ENCODE peak calls at places on chromosomes 12 and 14, in seven cellular contexts. One of them, this sample, is unnamed.

GRCh38 chr14:100239840-100240724 is 1.1 kb downstream of the YY1 start:
- DNase-seq in stimulated activated CD4-positive, alpha-beta T cell treated with anti-CD3 and anti-CD28 coated beads, Interleukin-4, amount 100 ng/mL, for 4 hours: peak; percentile 85
- DNase-seq in ascending aorta: peak; percentile 65
- DNase-seq in activated CD4-positive, alpha-beta T cell treated with anti-CD3 and anti-CD28 coated beads, Interleukin-2, amount 50 U/mL, for 24 hours: peak; percentile 70
- DNase-seq in activated T-cell treated with anti-CD3 and anti-CD28 coated beads, Interleukin-2, amount 50 U/mL, for 1 hour: peak; percentile 91
- DNase-seq in ELF-1: peak; percentile 81
- DNase-seq in NCI-H2171: peak; percentile 88
- DNase-seq in this sample: peak; percentile 88

GRCh38 chr14:95875831-95876768 is 532 bp upstream of the TUNAR start:
- DNase-seq in activated CD4-positive, alpha-beta T cell treated with anti-CD3 and anti-CD28 coated beads, Interleukin-2, amount 50 U/mL, for 24 hours: no peak
- DNase-seq in activated T-cell treated with anti-CD3 and anti-CD28 coated beads, Interleukin-2, amount 50 U/mL, for 1 hour: no peak
- DNase-seq in stimulated activated CD4-positive, alpha-beta T cell treated with anti-CD3 and anti-CD28 coated beads, Interleukin-4, amount 100 ng/mL, for 4 hours: no peak
- DNase-seq in NCI-H2171: peak; percentile 50
- DNase-seq in ascending aorta: no peak
- DNase-seq in ELF-1: peak; percentile 45
- DNase-seq in this sample: no peak

GRCh38 chr12:66541446-66541845 is 137.4 kb downstream of the GRIP1 start:
- DNase-seq in NCI-H2171: no peak
- DNase-seq in stimulated activated CD4-positive, alpha-beta T cell treated with anti-CD3 and anti-CD28 coated beads, Interleukin-4, amount 100 ng/mL, for 4 hours: no peak
- DNase-seq in activated CD4-positive, alpha-beta T cell treated with anti-CD3 and anti-CD28 coated beads, Interleukin-2, amount 50 U/mL, for 24 hours: no peak
- DNase-seq in ELF-1: no peak
- DNase-seq in activated T-cell treated with anti-CD3 and anti-CD28 coated beads, Interleukin-2, amount 50 U/mL, for 1 hour: no peak
- DNase-seq in ascending aorta: no peak
- DNase-seq in this sample: no peak

GRCh38 chr12:98814254-98814653 is 169.2 kb downstream of the APAF1 start:
- DNase-seq in ELF-1: no peak
- DNase-seq in activated T-cell treated with anti-CD3 and anti-CD28 coated beads, Interleukin-2, amount 50 U/mL, for 1 hour: no peak
- DNase-seq in stimulated activated CD4-positive, alpha-beta T cell treated with anti-CD3 and anti-CD28 coated beads, Interleukin-4, amount 100 ng/mL, for 4 hours: no peak
- DNase-seq in ascending aorta: no peak
- DNase-seq in activated CD4-positive, alpha-beta T cell treated with anti-CD3 and anti-CD28 coated beads, Interleukin-2, amount 50 U/mL, for 24 hours: no peak
- DNase-seq in NCI-H2171: no peak
- DNase-seq in this sample: no peak

GRCh38 chr12:96658075-96658474 is 168.7 kb downstream of the CFAP54 start:
- DNase-seq in NCI-H2171: no peak
- DNase-seq in ELF-1: no peak
- DNase-seq in ascending aorta: no peak
- DNase-seq in activated T-cell treated with anti-CD3 and anti-CD28 coated beads, Interleukin-2, amount 50 U/mL, for 1 hour: no peak
- DNase-seq in activated CD4-positive, alpha-beta T cell treated with anti-CD3 and anti-CD28 coated beads, Interleukin-2, amount 50 U/mL, for 24 hours: no peak
- DNase-seq in stimulated activated CD4-positive, alpha-beta T cell treated with anti-CD3 and anti-CD28 coated beads, Interleukin-4, amount 100 ng/mL, for 4 hours: no peak
- DNase-seq in this sample: no peak

GRCh38 chr12:123660328-123660727 is 10.6 kb upstream of the TCTN2 start:
- DNase-seq in stimulated activated CD4-positive, alpha-beta T cell treated with anti-CD3 and anti-CD28 coated beads, Interleukin-4, amount 100 ng/mL, for 4 hours: no peak
- DNase-seq in NCI-H2171: no peak
- DNase-seq in ascending aorta: no peak
- DNase-seq in ELF-1: no peak
- DNase-seq in activated CD4-positive, alpha-beta T cell treated with anti-CD3 and anti-CD28 coated beads, Interleukin-2, amount 50 U/mL, for 24 hours: no peak
- DNase-seq in activated T-cell treated with anti-CD3 and anti-CD28 coated beads, Interleukin-2, amount 50 U/mL, for 1 hour: no peak
- DNase-seq in this sample: no peak

GRCh38 chr14:100187247-100187833 is 27.9 kb upstream of the DEGS2 start:
- DNase-seq in ELF-1: no peak
- DNase-seq in activated CD4-positive, alpha-beta T cell treated with anti-CD3 and anti-CD28 coated beads, Interleukin-2, amount 50 U/mL, for 24 hours: no peak
- DNase-seq in NCI-H2171: peak; percentile 84
- DNase-seq in activated T-cell treated with anti-CD3 and anti-CD28 coated beads, Interleukin-2, amount 50 U/mL, for 1 hour: no peak
- DNase-seq in ascending aorta: no peak
- DNase-seq in stimulated activated CD4-positive, alpha-beta T cell treated with anti-CD3 and anti-CD28 coated beads, Interleukin-4, amount 100 ng/mL, for 4 hours: no peak
- DNase-seq in this sample: no peak

GRCh38 chr12:71846322-71846940 is 6.9 kb downstream of the TBC1D15 start:
- DNase-seq in NCI-H2171: no peak
- DNase-seq in activated CD4-positive, alpha-beta T cell treated with anti-CD3 and anti-CD28 coated beads, Interleukin-2, amount 50 U/mL, for 24 hours: no peak
- DNase-seq in activated T-cell treated with anti-CD3 and anti-CD28 coated beads, Interleukin-2, amount 50 U/mL, for 1 hour: no peak
- DNase-seq in ELF-1: no peak
- DNase-seq in ascending aorta: no peak
- DNase-seq in stimulated activated CD4-positive, alpha-beta T cell treated with anti-CD3 and anti-CD28 coated beads, Interleukin-4, amount 100 ng/mL, for 4 hours: no peak
- DNase-seq in this sample: no peak

GRCh38 chr12:129570796-129571400 is 332.9 kb downstream of the TMEM132D start:
- DNase-seq in NCI-H2171: no peak
- DNase-seq in activated T-cell treated with anti-CD3 and anti-CD28 coated beads, Interleukin-2, amount 50 U/mL, for 1 hour: no peak
- DNase-seq in activated CD4-positive, alpha-beta T cell treated with anti-CD3 and anti-CD28 coated beads, Interleukin-2, amount 50 U/mL, for 24 hours: no peak
- DNase-seq in ELF-1: no peak
- DNase-seq in stimulated activated CD4-positive, alpha-beta T cell treated with anti-CD3 and anti-CD28 coated beads, Interleukin-4, amount 100 ng/mL, for 4 hours: no peak
- DNase-seq in ascending aorta: no peak
- DNase-seq in this sample: no peak

GRCh38 chr12:1611775-1612174 is 17.3 kb upstream of the WNT5B start:
- DNase-seq in activated T-cell treated with anti-CD3 and anti-CD28 coated beads, Interleukin-2, amount 50 U/mL, for 1 hour: no peak
- DNase-seq in ascending aorta: no peak
- DNase-seq in activated CD4-positive, alpha-beta T cell treated with anti-CD3 and anti-CD28 coated beads, Interleukin-2, amount 50 U/mL, for 24 hours: no peak
- DNase-seq in stimulated activated CD4-positive, alpha-beta T cell treated with anti-CD3 and anti-CD28 coated beads, Interleukin-4, amount 100 ng/mL, for 4 hours: no peak
- DNase-seq in ELF-1: no peak
- DNase-seq in NCI-H2171: peak; percentile 36
- DNase-seq in this sample: no peak

GRCh38 chr12:67366530-67367196 is 97.5 kb downstream of the CAND1 start:
- DNase-seq in activated CD4-positive, alpha-beta T cell treated with anti-CD3 and anti-CD28 coated beads, Interleukin-2, amount 50 U/mL, for 24 hours: no peak
- DNase-seq in ascending aorta: no peak
- DNase-seq in ELF-1: no peak
- DNase-seq in NCI-H2171: no peak
- DNase-seq in activated T-cell treated with anti-CD3 and anti-CD28 coated beads, Interleukin-2, amount 50 U/mL, for 1 hour: no peak
- DNase-seq in stimulated activated CD4-positive, alpha-beta T cell treated with anti-CD3 and anti-CD28 coated beads, Interleukin-4, amount 100 ng/mL, for 4 hours: no peak
- DNase-seq in this sample: no peak

GRCh38 chr12:47088021-47088944 is 8.5 kb upstream of the AMIGO2 start:
- DNase-seq in NCI-H2171: no peak
- DNase-seq in activated T-cell treated with anti-CD3 and anti-CD28 coated beads, Interleukin-2, amount 50 U/mL, for 1 hour: no peak
- DNase-seq in ascending aorta: no peak
- DNase-seq in stimulated activated CD4-positive, alpha-beta T cell treated with anti-CD3 and anti-CD28 coated beads, Interleukin-4, amount 100 ng/mL, for 4 hours: no peak
- DNase-seq in ELF-1: no peak
- DNase-seq in activated CD4-positive, alpha-beta T cell treated with anti-CD3 and anti-CD28 coated beads, Interleukin-2, amount 50 U/mL, for 24 hours: no peak
- DNase-seq in this sample: no peak

GRCh38 chr12:39464976-39465375 is 22.1 kb upstream of the KIF21A start:
- DNase-seq in activated CD4-positive, alpha-beta T cell treated with anti-CD3 and anti-CD28 coated beads, Interleukin-2, amount 50 U/mL, for 24 hours: no peak
- DNase-seq in stimulated activated CD4-positive, alpha-beta T cell treated with anti-CD3 and anti-CD28 coated beads, Interleukin-4, amount 100 ng/mL, for 4 hours: no peak
- DNase-seq in activated T-cell treated with anti-CD3 and anti-CD28 coated beads, Interleukin-2, amount 50 U/mL, for 1 hour: no peak
- DNase-seq in ascending aorta: no peak
- DNase-seq in NCI-H2171: no peak
- DNase-seq in ELF-1: no peak
- DNase-seq in this sample: no peak

GRCh38 chr12:56657416-56658379 is 11.9 kb upstream of the ATP5F1B start:
- DNase-seq in activated T-cell treated with anti-CD3 and anti-CD28 coated beads, Interleukin-2, amount 50 U/mL, for 1 hour: no peak
- DNase-seq in stimulated activated CD4-positive, alpha-beta T cell treated with anti-CD3 and anti-CD28 coated beads, Interleukin-4, amount 100 ng/mL, for 4 hours: no peak
- DNase-seq in activated CD4-positive, alpha-beta T cell treated with anti-CD3 and anti-CD28 coated beads, Interleukin-2, amount 50 U/mL, for 24 hours: no peak
- DNase-seq in ascending aorta: no peak
- DNase-seq in NCI-H2171: no peak
- DNase-seq in ELF-1: no peak
- DNase-seq in this sample: no peak

GRCh38 chr14:96723946-96724345 is 73.2 kb upstream of the VRK1 start:
- DNase-seq in NCI-H2171: no peak
- DNase-seq in activated CD4-positive, alpha-beta T cell treated with anti-CD3 and anti-CD28 coated beads, Interleukin-2, amount 50 U/mL, for 24 hours: no peak
- DNase-seq in ascending aorta: no peak
- DNase-seq in ELF-1: no peak
- DNase-seq in activated T-cell treated with anti-CD3 and anti-CD28 coated beads, Interleukin-2, amount 50 U/mL, for 1 hour: no peak
- DNase-seq in stimulated activated CD4-positive, alpha-beta T cell treated with anti-CD3 and anti-CD28 coated beads, Interleukin-4, amount 100 ng/mL, for 4 hours: no peak
- DNase-seq in this sample: no peak

GRCh38 chr14:53306267-53306721 is 153.2 kb upstream of the DDHD1 start:
- DNase-seq in ascending aorta: no peak
- DNase-seq in activated T-cell treated with anti-CD3 and anti-CD28 coated beads, Interleukin-2, amount 50 U/mL, for 1 hour: peak; percentile 29
- DNase-seq in stimulated activated CD4-positive, alpha-beta T cell treated with anti-CD3 and anti-CD28 coated beads, Interleukin-4, amount 100 ng/mL, for 4 hours: peak; percentile 41
- DNase-seq in activated CD4-positive, alpha-beta T cell treated with anti-CD3 and anti-CD28 coated beads, Interleukin-2, amount 50 U/mL, for 24 hours: no peak
- DNase-seq in ELF-1: peak; percentile 32
- DNase-seq in NCI-H2171: peak; percentile 12
- DNase-seq in this sample: peak; percentile 30

GRCh38 chr14:32134448-32135070 is 57.5 kb downstream of the ARHGAP5 start:
- DNase-seq in activated T-cell treated with anti-CD3 and anti-CD28 coated beads, Interleukin-2, amount 50 U/mL, for 1 hour: no peak
- DNase-seq in ELF-1: no peak
- DNase-seq in activated CD4-positive, alpha-beta T cell treated with anti-CD3 and anti-CD28 coated beads, Interleukin-2, amount 50 U/mL, for 24 hours: no peak
- DNase-seq in ascending aorta: no peak
- DNase-seq in stimulated activated CD4-positive, alpha-beta T cell treated with anti-CD3 and anti-CD28 coated beads, Interleukin-4, amount 100 ng/mL, for 4 hours: no peak
- DNase-seq in NCI-H2171: no peak
- DNase-seq in this sample: no peak

GRCh38 chr12:67811437-67812361 is 163.2 kb downstream of the DYRK2 start:
- DNase-seq in stimulated activated CD4-positive, alpha-beta T cell treated with anti-CD3 and anti-CD28 coated beads, Interleukin-4, amount 100 ng/mL, for 4 hours: no peak
- DNase-seq in activated CD4-positive, alpha-beta T cell treated with anti-CD3 and anti-CD28 coated beads, Interleukin-2, amount 50 U/mL, for 24 hours: no peak
- DNase-seq in ascending aorta: no peak
- DNase-seq in ELF-1: no peak
- DNase-seq in activated T-cell treated with anti-CD3 and anti-CD28 coated beads, Interleukin-2, amount 50 U/mL, for 1 hour: no peak
- DNase-seq in NCI-H2171: no peak
- DNase-seq in this sample: no peak

GRCh38 chr12:22234561-22234960 is 99.9 kb downstream of the ST8SIA1 start:
- DNase-seq in NCI-H2171: no peak
- DNase-seq in activated T-cell treated with anti-CD3 and anti-CD28 coated beads, Interleukin-2, amount 50 U/mL, for 1 hour: no peak
- DNase-seq in activated CD4-positive, alpha-beta T cell treated with anti-CD3 and anti-CD28 coated beads, Interleukin-2, amount 50 U/mL, for 24 hours: no peak
- DNase-seq in ELF-1: no peak
- DNase-seq in ascending aorta: no peak
- DNase-seq in stimulated activated CD4-positive, alpha-beta T cell treated with anti-CD3 and anti-CD28 coated beads, Interleukin-4, amount 100 ng/mL, for 4 hours: no peak
- DNase-seq in this sample: no peak

GRCh38 chr14:86505808-86506207 is 975.9 kb downstream of the FLRT2 start:
- DNase-seq in activated T-cell treated with anti-CD3 and anti-CD28 coated beads, Interleukin-2, amount 50 U/mL, for 1 hour: no peak
- DNase-seq in ELF-1: no peak
- DNase-seq in ascending aorta: no peak
- DNase-seq in stimulated activated CD4-positive, alpha-beta T cell treated with anti-CD3 and anti-CD28 coated beads, Interleukin-4, amount 100 ng/mL, for 4 hours: no peak
- DNase-seq in NCI-H2171: no peak
- DNase-seq in activated CD4-positive, alpha-beta T cell treated with anti-CD3 and anti-CD28 coated beads, Interleukin-2, amount 50 U/mL, for 24 hours: no peak
- DNase-seq in this sample: no peak

GRCh38 chr12:65868133-65868705 is 43.9 kb downstream of the HMGA2 start:
- DNase-seq in stimulated activated CD4-positive, alpha-beta T cell treated with anti-CD3 and anti-CD28 coated beads, Interleukin-4, amount 100 ng/mL, for 4 hours: no peak
- DNase-seq in NCI-H2171: no peak
- DNase-seq in ELF-1: no peak
- DNase-seq in ascending aorta: no peak
- DNase-seq in activated T-cell treated with anti-CD3 and anti-CD28 coated beads, Interleukin-2, amount 50 U/mL, for 1 hour: no peak
- DNase-seq in activated CD4-positive, alpha-beta T cell treated with anti-CD3 and anti-CD28 coated beads, Interleukin-2, amount 50 U/mL, for 24 hours: no peak
- DNase-seq in this sample: no peak